ENCODE peak calls at places on chromosomes 3 and 15, in ten cellular contexts. H is B cell; J is cardiac muscle cell; T is vagina; W is DND-41; M is CD4-positive, alpha-beta T cell; G is OCI-LY7; O is A549; X is heart right ventricle; Q is left ventricle myocardium inferior. F is an unnamed sample.

GRCh38 chr3:123365450-123366143 is 83.3 kb downstream of the ADCY5 start:
- DNase-seq in H (no peak), J (peak; percentile 32), T (no peak), W (no peak), M (no peak), G (no peak), O (peak; percentile 64), X (peak; percentile 52), Q (no peak), F (no peak)

GRCh38 chr3:54120657-54121403 is 1.5 kb upstream of the CACNA2D3 start:
- DNase-seq in H (no peak), J (peak; percentile 32), T (no peak), W (no peak), M (no peak), G (peak; percentile 59), O (no peak), X (no peak), Q (no peak), F (no peak)

GRCh38 chr3:129665024-129665768 is 58.7 kb upstream of the PLXND1 start:
- DNase-seq in H (no peak), J (peak; percentile 17), T (no peak), W (no peak), M (no peak), G (no peak), O (no peak), X (no peak), Q (no peak), F (no peak)

GRCh38 chr3:129756871-129757270 is 136.6 kb downstream of the TMCC1 start:
- DNase-seq in H (no peak), J (peak; percentile 71), T (no peak), W (no peak), M (no peak), G (no peak), O (no peak), X (no peak), Q (no peak), F (no peak)

GRCh38 chr3:45453887-45454286 is 65.5 kb downstream of the LARS2 start:
- DNase-seq in H (no peak), J (no peak), T (no peak), W (no peak), M (no peak), G (no peak), O (no peak), X (no peak), Q (no peak), F (no peak)

GRCh38 chr3:13124631-13125030 is 51.4 kb upstream of the IQSEC1 start:
- DNase-seq in H (peak; percentile 24), J (no peak), T (no peak), W (no peak), M (no peak), G (no peak), O (no peak), X (no peak), Q (no peak), F (no peak)

GRCh38 chr3:43584043-43584826 is 37.6 kb downstream of the ANO10 start:
- DNase-seq in H (no peak), J (no peak), T (no peak), W (no peak), M (no peak), G (no peak), O (no peak), X (no peak), Q (no peak), F (peak; percentile 11)

GRCh38 chr3:85589145-85589544 is 630.4 kb downstream of the CADM2 start:
- DNase-seq in H (no peak), J (peak; percentile 2), T (no peak), W (no peak), M (no peak), G (no peak), O (no peak), X (no peak), Q (no peak), F (no peak)

GRCh38 chr3:4754180-4755086 is 224.8 kb upstream of the BHLHE40 start:
- DNase-seq in H (no peak), J (no peak), T (no peak), W (no peak), M (no peak), G (no peak), O (no peak), X (no peak), Q (no peak), F (peak; percentile 47)

DNA sequence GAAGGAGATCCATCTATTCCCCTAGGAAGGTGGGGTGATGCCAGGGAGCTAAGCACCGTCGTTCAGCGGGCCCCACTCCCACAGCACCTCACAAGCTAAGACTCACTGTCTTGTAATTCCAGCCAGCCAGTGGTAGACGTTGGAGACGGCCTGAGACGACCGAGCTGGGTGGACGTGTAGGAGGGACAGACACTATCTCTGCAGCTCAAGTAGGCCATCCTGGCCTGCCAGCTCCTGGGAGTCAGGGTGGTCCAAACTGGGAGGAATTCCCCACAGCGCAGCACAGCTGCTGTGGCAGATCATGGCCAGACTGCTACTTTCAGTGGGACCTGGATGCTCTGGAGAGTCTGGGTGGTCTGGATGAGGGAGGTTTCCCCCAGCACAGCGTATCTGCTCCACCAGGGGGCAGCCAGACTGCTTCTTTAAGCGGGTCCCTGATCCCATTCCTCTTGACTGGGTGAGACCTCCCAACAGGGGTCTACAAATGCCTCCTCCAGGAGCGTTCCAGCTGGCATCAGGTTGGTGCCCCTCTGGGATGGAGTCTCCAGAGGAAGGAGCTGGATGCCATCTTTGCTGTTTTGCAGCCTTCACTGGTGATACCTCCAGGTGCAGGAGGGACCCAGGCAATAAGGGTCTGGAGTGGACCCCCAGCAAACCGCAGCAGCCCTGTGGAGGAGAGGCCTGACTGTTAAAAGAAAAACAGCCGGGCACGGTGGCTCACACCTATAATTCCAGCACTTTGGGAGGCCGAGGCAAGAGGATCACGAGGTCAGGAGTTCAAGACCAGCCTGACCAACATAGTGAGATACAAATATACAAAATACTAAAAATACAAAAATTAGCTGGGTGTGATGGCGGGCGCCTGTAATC is 27.6 kb downstream of the GNB5 start:
- DNase-seq in H (no peak), J (no peak), T (peak; percentile 67), W (peak; percentile 39), M (no peak), G (peak; percentile 45), O (no peak), X (no peak), Q (no peak), F (peak; percentile 52)
- TF ChIP-seq CTCF in H (peak; percentile 35), J (peak; percentile 39), T (no peak), W (peak; percentile 52), M (peak; percentile 19), G (peak; percentile 76), O (peak; percentile 18), X (no peak), Q (no peak), F (no peak)

GRCh38 chr3:148953094-148953493 is 38.2 kb upstream of the GYG1 start:
- DNase-seq in H (no peak), J (no peak), T (no peak), W (no peak), M (no peak), G (no peak), O (no peak), X (no peak), Q (no peak), F (no peak)
- TF ChIP-seq CTCF in H (no peak), J (no peak), T (no peak), W (no peak), M (no peak), G (no peak), O (no peak), X (no peak), Q (no peak), F (no peak)

GRCh38 chr3:113468536-113468935 is 27.2 kb upstream of the CFAP44 start:
- DNase-seq in H (no peak), J (no peak), T (no peak), W (no peak), M (no peak), G (no peak), O (no peak), X (no peak), Q (no peak), F (no peak)
- TF ChIP-seq CTCF in H (no peak), J (no peak), T (no peak), W (no peak), M (no peak), G (no peak), O (no peak), X (no peak), Q (no peak), F (no peak)

GRCh38 chr3:157532529-157533297 is 29.5 kb upstream of the VEPH1 start:
- DNase-seq in H (no peak), J (peak; percentile 96), T (no peak), W (peak; percentile 20), M (no peak), G (peak; percentile 57), O (peak; percentile 58), X (peak; percentile 29), Q (no peak), F (peak; percentile 12)
- TF ChIP-seq CTCF in H (peak; percentile 36), J (peak; percentile 80), T (no peak), W (peak; percentile 75), M (peak; percentile 27), G (peak; percentile 93), O (peak; percentile 83), X (peak; percentile 66), Q (peak; percentile 79), F (peak; percentile 64)

GRCh38 chr3:48122504-48122903 is 65.7 kb downstream of the CDC25A start:
- DNase-seq in H (no peak), J (no peak), T (no peak), W (no peak), M (no peak), G (no peak), O (no peak), X (no peak), Q (no peak), F (no peak)

GRCh38 chr3:48120223-48120622 is 68.0 kb downstream of the CDC25A start:
- DNase-seq in H (no peak), J (no peak), T (no peak), W (no peak), M (no peak), G (no peak), O (no peak), X (no peak), Q (no peak), F (no peak)

GRCh38 chr3:48118928-48119327 is 69.3 kb downstream of the CDC25A start:
- DNase-seq in H (no peak), J (no peak), T (no peak), W (no peak), M (no peak), G (no peak), O (no peak), X (no peak), Q (no peak), F (no peak)

GRCh38 chr3:48118322-48118721 is 69.9 kb downstream of the CDC25A start:
- DNase-seq in H (no peak), J (no peak), T (no peak), W (no peak), M (no peak), G (no peak), O (no peak), X (no peak), Q (no peak), F (no peak)

GRCh38 chr3:48119495-48120193 is 68.6 kb downstream of the CDC25A start:
- DNase-seq in H (no peak), J (peak; percentile 75), T (no peak), W (no peak), M (no peak), G (no peak), O (no peak), X (peak; percentile 73), Q (peak; percentile 61), F (no peak)
- TF ChIP-seq CTCF in H (no peak), J (no peak), T (no peak), W (no peak), M (no peak), G (no peak), O (no peak), X (no peak), Q (no peak), F (no peak)

F was measured in activated CD8-positive, alpha-beta T cell treated with anti-CD3 and anti-CD28 coated beads for 36 hours.